ENCODE peak calls at places on chromosomes 5 and 9, in five cellular contexts. K is A549, J is SK-N-SH, P is GM12878, H is HepG2. C is an unnamed sample.

GRCh38 chr9:72292874-72293607 is 72.0 kb downstream of the ZFAND5 start:
- DNase-seq in K (peak; percentile 97), J (no peak), P (no peak), H (no peak), C (peak; percentile 58)

GRCh38 chr5:633521-633955 is 21.4 kb downstream of the CEP72 start:
- DNase-seq in K (peak; percentile 37), J (no peak), P (no peak), H (no peak), C (no peak)

GRCh38 chr9:78273761-78274160 is 23.2 kb upstream of the PSAT1 start:
- DNase-seq in K (no peak), J (no peak), P (no peak), H (no peak), C (no peak)

GRCh38 chr5:11384441-11385250 is 519.6 kb downstream of the CTNND2 start:
- DNase-seq in K (no peak), J (peak; percentile 27), P (no peak), H (no peak), C (no peak)

GRCh38 chr5:42813533-42813932 is 1.8 kb upstream of the SELENOP start:
- DNase-seq in K (no peak), J (no peak), P (no peak), H (peak; percentile 59), C (no peak)

GRCh38 chr5:24103624-24104023 is 541.2 kb downstream of the CDH10 start:
- DNase-seq in K (no peak), J (no peak), P (no peak), H (no peak), C (no peak)

GRCh38 chr5:141879941-141880738 is 1.9 kb upstream of the PCDH1 start:
- DNase-seq in K (no peak), J (peak; percentile 12), P (no peak), H (no peak), C (no peak)

GRCh38 chr5:172399826-172400225 is 54.5 kb downstream of the SH3PXD2B start:
- DNase-seq in K (no peak), J (no peak), P (no peak), H (no peak), C (no peak)

GRCh38 chr5:136525546-136525945 is 160.2 kb upstream of the TRPC7 start:
- DNase-seq in K (no peak), J (no peak), P (no peak), H (no peak), C (no peak)

GRCh38 chr5:65886387-65886786 is 40.0 kb upstream of the ERBIN start:
- DNase-seq in K (no peak), J (no peak), P (no peak), H (no peak), C (no peak)

GRCh38 chr5:39198080-39198479 is 21.3 kb downstream of the FYB1 start:
- DNase-seq in K (peak; percentile 84), J (no peak), P (no peak), H (peak; percentile 79), C (no peak)

GRCh38 chr9:74577956-74578355 is 80.8 kb downstream of the RORB start:
- DNase-seq in K (peak; percentile 5), J (no peak), P (no peak), H (peak; percentile 9), C (peak; percentile 4)

GRCh38 chr9:21789541-21790037 is 12.8 kb upstream of the MTAP start:
- DNase-seq in K (peak; percentile 96), J (peak; percentile 34), P (peak; percentile 40), H (peak; percentile 83), C (no peak)

GRCh38 chr9:135579356-135579755 is 17.8 kb downstream of the PAEP start:
- DNase-seq in K (no peak), J (no peak), P (no peak), H (no peak), C (no peak)

GRCh38 chr5:148372883-148373282 is 10.9 kb upstream of the FBXO38 start:
- DNase-seq in K (no peak), J (no peak), P (no peak), H (no peak), C (no peak)

GRCh38 chr9:35741740-35742139 is 7.3 kb downstream of the GBA2 start:
- DNase-seq in K (no peak), J (no peak), P (no peak), H (no peak), C (no peak)

GRCh38 chr5:160387445-160387844 is 12.4 kb downstream of the FAM200C start:
- DNase-seq in K (no peak), J (no peak), P (no peak), H (no peak), C (no peak)

GRCh38 chr9:124441291-124441690 is 9.0 kb upstream of the ADGRD2 start:
- DNase-seq in K (no peak), J (no peak), P (no peak), H (no peak), C (no peak)

GRCh38 chr5:123776761-123777160 is 264.8 kb downstream of the CSNK1G3 start:
- DNase-seq in K (no peak), J (no peak), P (no peak), H (no peak), C (no peak)

GRCh38 chr9:124212381-124213050 is 45.2 kb upstream of the NEK6 start:
- DNase-seq in K (no peak), J (no peak), P (no peak), H (no peak), C (no peak)

GRCh38 chr9:90964101-90965020 is 162.7 kb downstream of the SYK start:
- DNase-seq in K (peak; percentile 34), J (peak; percentile 51), P (no peak), H (peak; percentile 3), C (peak; percentile 5)

GRCh38 chr9:103245369-103245768 is 250.2 kb downstream of the CYLC2 start:
- DNase-seq in K (peak; percentile 1), J (no peak), P (no peak), H (no peak), C (no peak)

GRCh38 chr5:137933491-137933911 is 44.2 kb downstream of the PKD2L2 start:
- DNase-seq in K (no peak), J (no peak), P (no peak), H (no peak), C (no peak)

GRCh38 chr5:36099748-36100147 is 33.1 kb upstream of the UGT3A2 start:
- DNase-seq in K (no peak), J (no peak), P (no peak), H (no peak), C (no peak)

GRCh38 chr9:123846966-123847365 is 83.0 kb downstream of the DENND1A start:
- DNase-seq in K (no peak), J (no peak), P (no peak), H (no peak), C (no peak)

GRCh38 chr5:35183243-35183955 is 46.9 kb downstream of the PRLR start:
- DNase-seq in K (peak; percentile 43), J (peak; percentile 31), P (peak; percentile 27), H (peak; percentile 65), C (no peak)

GRCh38 chr5:61304611-61305369 is 27.3 kb upstream of the ZSWIM6 start:
- DNase-seq in K (peak; percentile 98), J (no peak), P (no peak), H (peak; percentile 54), C (no peak)

GRCh38 chr5:105953616-105954015 is 1717.1 kb downstream of the EFNA5 start:
- DNase-seq in K (no peak), J (no peak), P (no peak), H (no peak), C (no peak)
- TF ChIP-seq CHD2 in K (no peak), J (no peak), P (no peak), H (no peak), C (no peak)

GRCh38 chr5:179803651-179804598 is 2.7 kb downstream of the MGAT4B start:
- DNase-seq in K (no peak), J (no peak), P (no peak), H (peak; percentile 44), C (peak; percentile 64)
- TF ChIP-seq CHD2 in K (no peak), J (no peak), P (no peak), H (no peak), C (no peak)

GRCh38 chr5:14714706-14715105 is 50.2 kb downstream of the OTULIN start:
- DNase-seq in K (no peak), J (no peak), P (no peak), H (no peak), C (no peak)
- TF ChIP-seq CHD2 in K (no peak), J (no peak), P (no peak), H (no peak), C (no peak)

GRCh38 chr9:23538060-23538387 is 288.0 kb downstream of the ELAVL2 start:
- DNase-seq in K (no peak), J (no peak), P (no peak), H (no peak), C (no peak)
- TF ChIP-seq CHD2 in K (no peak), J (no peak), P (no peak), H (no peak), C (no peak)

C was measured in K562.